ENCODE peak calls at places on chromosomes 12 and 14, in ten cellular contexts. G is frontal cortex; F is stimulated activated CD4-positive, alpha-beta T cell treated with anti-CD3 and anti-CD28 coated beads, Interleukin-1b, Interleukin-23, amount 100 ng/mL, for 24 hours; R is H9; Y is AG04450; B is GM20000; O is AG09309; D is NCI-H1092 treated with DMSO at 0.1 percent for 48 hours; E is amniotic stem cell; C is astrocyte. J is an unnamed sample.

GRCh38 chr14:103401223-103402214 is 16.3 kb downstream of the MARK3 start:
- DNase-seq in B (no peak), G (no peak), F (no peak), R (no peak), D (no peak), Y (peak), E (peak), C (peak), O (no peak), J (peak)

GRCh38 chr12:45130881-45131281 is 80.0 kb upstream of the DBX2 start:
- DNase-seq in F (peak), B (peak), Y (peak), C (peak), O (peak), R (peak), D (peak), E (peak), G (peak), J (peak)

GRCh38 chr14:69850736-69851112 is 28.5 kb upstream of the SMOC1 start:
- DNase-seq in O (no peak), D (no peak), F (no peak), E (no peak), G (no peak), B (no peak), C (no peak), R (no peak), Y (no peak), J (no peak)

GRCh38 chr12:101166866-101167265 is 43.2 kb downstream of the SLC5A8 start:
- DNase-seq in Y (no peak), O (no peak), D (no peak), F (no peak), B (no peak), C (no peak), G (no peak), R (no peak), E (no peak), J (no peak)

GRCh38 chr12:47754881-47755280 is 3.8 kb downstream of the RAPGEF3 start:
- DNase-seq in R (no peak), E (no peak), O (no peak), F (no peak), G (no peak), Y (no peak), D (peak), C (no peak), B (peak), J (no peak)

GRCh38 chr12:120118710-120119097 is 2.2 kb upstream of the RAB35 start:
- DNase-seq in D (no peak), F (no peak), R (no peak), E (no peak), G (no peak), O (peak), C (no peak), Y (no peak), B (no peak), J (no peak)

GRCh38 chr12:76763746-76764675 is at the start of gene ZDHHC17:
- DNase-seq in R (peak), F (peak), C (peak), Y (peak), O (peak), B (peak), E (peak), G (peak), D (peak), J (peak)

GRCh38 chr12:132176920-132177551 is 32.8 kb downstream of the NOC4L start:
- DNase-seq in R (no peak), O (no peak), G (no peak), F (no peak), Y (no peak), C (no peak), B (no peak), D (no peak), E (no peak), J (no peak)

GRCh38 chr14:81453166-81453766 is 53.1 kb upstream of the STON2 start:
- DNase-seq in R (peak), C (peak), B (peak), D (peak), G (peak), E (peak), F (no peak), Y (no peak), O (peak), J (peak)